ENCODE peak calls at places on chromosomes 7 and 10, in four cellular contexts. X is GM10248, Z is fibroblast of villous mesenchyme, U is PC-3. B is an unnamed sample.

GRCh38 chr10:11154809-11155208 is 137.1 kb downstream of the CELF2 start:
- DNase-seq in X (no peak), Z (no peak), U (no peak), B (no peak)

GRCh38 chr7:18521236-18521589 is 25.7 kb downstream of the HDAC9 start:
- DNase-seq in Z (no peak), U (no peak), X (no peak), B (no peak)

GRCh38 chr7:24381919-24382505 is 98.0 kb downstream of the NPY start:
- DNase-seq in X (peak), U (peak), Z (peak), B (peak)

GRCh38 chr10:113096111-113097045 is 146.3 kb downstream of the TCF7L2 start:
- DNase-seq in Z (peak), X (no peak), U (no peak), B (no peak)

GRCh38 chr10:117005454-117006055 is 568 bp upstream of the SHTN1 start:
- DNase-seq in U (peak), Z (peak), X (peak), B (no peak)

GRCh38 chr10:127872011-127872741 is 20.6 kb downstream of the CLRN3 start:
- DNase-seq in X (no peak), U (no peak), Z (peak), B (peak)

GRCh38 chr7:35623381-35623780 is 71.6 kb downstream of the HERPUD2 start:
- DNase-seq in X (no peak), Z (no peak), U (peak), B (no peak)

GRCh38 chr7:16428672-16429071 is 7.3 kb upstream of the CRPPA start:
- DNase-seq in X (no peak), Z (peak), U (peak), B (no peak)

GRCh38 chr10:108392286-108392685 is 1227.8 kb upstream of the SORCS1 start:
- DNase-seq in Z (peak), X (no peak), U (peak), B (peak)

GRCh38 chr10:100282907-100283306 is 3.6 kb downstream of the BLOC1S2 start:
- DNase-seq in X (no peak), Z (no peak), U (no peak), B (no peak)

GRCh38 chr10:15035385-15036301 is 8.1 kb upstream of the OLAH start:
- DNase-seq in Z (peak), U (peak), X (no peak), B (peak)

GRCh38 chr10:49119746-49120145 is 4.4 kb upstream of the VSTM4 start:
- DNase-seq in Z (no peak), X (no peak), U (peak), B (peak)

GRCh38 chr10:94088926-94089381 is 95.2 kb downstream of the PLCE1 start:
- DNase-seq in Z (peak), U (peak), X (no peak), B (peak)

GRCh38 chr10:7855205-7855604 is 36.9 kb downstream of the TAF3 start:
- DNase-seq in Z (no peak), U (no peak), X (no peak), B (no peak)

GRCh38 chr7:34471844-34472243 is 186.2 kb upstream of the NPSR1 start:
- DNase-seq in Z (no peak), U (no peak), X (no peak), B (no peak)

GRCh38 chr7:37540917-37541316 is 92.3 kb upstream of the ELMO1 start:
- DNase-seq in U (no peak), X (no peak), Z (no peak), B (no peak)

GRCh38 chr7:37535841-37536240 is 87.2 kb upstream of the ELMO1 start:
- DNase-seq in Z (no peak), X (no peak), U (no peak), B (no peak)

GRCh38 chr7:37536706-37537105 is 88.0 kb upstream of the ELMO1 start:
- DNase-seq in Z (no peak), X (no peak), U (no peak), B (no peak)

GRCh38 chr7:37541810-37542443 is 93.3 kb upstream of the ELMO1 start:
- DNase-seq in U (no peak), Z (no peak), X (no peak), B (no peak)

DNA sequence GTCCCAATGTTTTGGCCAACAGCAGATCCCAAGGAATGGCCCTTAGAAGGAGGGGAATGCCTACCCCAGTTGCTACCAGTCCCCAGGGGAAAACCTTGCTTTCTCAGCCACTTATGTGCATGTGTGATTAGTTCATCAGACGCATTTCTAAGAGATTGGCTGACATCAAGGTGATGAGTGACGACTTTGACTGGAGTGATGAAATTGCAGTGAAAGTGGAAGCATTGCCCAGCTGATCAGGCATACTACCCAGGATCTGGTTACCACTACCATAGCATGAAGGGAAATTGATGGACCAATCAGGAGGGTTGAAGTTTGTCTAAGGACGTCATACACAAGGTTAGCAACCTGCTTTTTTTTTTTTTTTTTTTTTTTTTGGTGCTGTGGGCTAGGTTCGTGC is 90.3 kb upstream of the ELMO1 start:
- DNase-seq in X (no peak), U (no peak), Z (no peak), B (no peak)
- TF ChIP-seq CTCF in X (no peak), U (no peak), Z (no peak), B (no peak)

GRCh38 chr10:92552310-92552709 is 21.6 kb downstream of the IDE start:
- DNase-seq in Z (no peak), X (no peak), U (no peak), B (no peak)
- TF ChIP-seq CTCF in Z (peak), X (peak), U (peak), B (no peak)

DNA sequence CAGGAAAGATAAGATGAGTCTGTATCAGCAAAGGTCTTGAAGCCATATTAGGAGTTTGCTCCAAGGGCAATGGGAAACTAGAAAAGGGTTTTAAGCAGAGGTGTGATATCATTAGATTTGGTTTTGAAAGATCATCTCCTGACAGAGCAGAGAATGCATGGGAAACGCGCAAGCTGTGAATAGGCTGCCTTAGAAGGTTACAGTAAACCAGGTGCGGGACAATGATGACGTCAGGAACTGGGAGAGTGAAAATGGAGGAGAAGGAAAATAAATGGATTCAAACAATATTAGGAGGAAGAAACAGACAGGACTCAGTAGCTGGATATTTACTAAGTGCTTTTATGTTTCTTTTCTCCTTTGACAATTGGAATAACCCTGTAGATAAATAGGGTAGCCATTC is 50.6 kb downstream of the CACNB2 start:
- DNase-seq in U (no peak), Z (no peak), X (no peak), B (no peak)
- TF ChIP-seq CTCF in U (no peak), Z (no peak), X (no peak), B (no peak)

DNA sequence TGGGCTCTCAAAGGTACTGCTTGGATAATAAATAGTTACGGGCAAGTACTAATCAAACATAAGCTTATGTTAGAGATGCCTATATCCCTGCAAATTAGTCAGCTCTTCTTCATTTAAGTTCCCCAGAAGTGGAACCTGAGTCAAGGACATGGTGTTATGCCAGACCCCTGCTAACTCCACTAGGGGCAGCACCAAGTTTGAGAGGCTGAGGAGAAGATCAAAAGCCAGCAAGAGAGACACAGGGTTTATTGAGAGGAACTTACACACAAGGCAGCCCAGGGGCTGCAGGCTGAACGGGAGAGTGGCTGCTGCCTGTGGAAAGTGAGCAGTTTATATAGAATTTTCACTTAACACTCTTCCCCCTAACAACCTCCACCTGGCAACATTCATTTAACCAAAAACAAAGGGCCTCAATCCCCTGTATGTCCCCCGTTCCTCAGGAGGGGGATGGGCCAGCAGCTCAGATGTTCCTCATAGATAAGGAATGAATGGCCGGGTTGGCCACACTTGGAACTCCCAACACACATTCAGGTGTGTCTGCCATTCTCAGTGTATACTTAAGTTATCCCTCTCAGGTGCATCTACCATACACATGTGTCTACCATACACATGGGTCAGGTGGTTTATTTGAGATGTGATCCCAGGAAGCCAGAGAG is 62.6 kb upstream of the GHITM start:
- DNase-seq in Z (peak), U (no peak), X (no peak), B (peak)
- TF ChIP-seq CTCF in Z (peak), U (peak), X (no peak), B (peak)

GRCh38 chr10:84160663-84161362 is 12.8 kb upstream of the GPR15LG start:
- DNase-seq in X (no peak), U (no peak), Z (no peak), B (no peak)
- TF ChIP-seq CTCF in X (peak), U (no peak), Z (no peak), B (no peak)

B was measured in MCF 10A.